ENCODE peak calls at places on chromosomes 11 and 22, in ten cellular contexts. C is brain microvascular endothelial cell, X is heart right ventricle, A is colonic mucosa, P is neural progenitor cell, L is sigmoid colon, J is PC-9, R is fibroblast of the aortic adventitia, F is fibroblast of villous mesenchyme, H is lower lobe of right lung. S is an unnamed sample.

GRCh38 chr11:17730137-17730536 is 4.4 kb upstream of the KCNC1 start:
- DNase-seq in C (no peak), X (no peak), A (no peak), P (no peak), L (peak), J (no peak), R (no peak), F (no peak), H (no peak), S (no peak)

GRCh38 chr22:22498267-22498666 is 10.3 kb downstream of the ZNF280B start:
- DNase-seq in C (no peak), X (no peak), A (no peak), P (no peak), L (no peak), J (no peak), R (no peak), F (no peak), H (no peak), S (no peak)

GRCh38 chr11:66857927-66858185 is 992 bp downstream of the LRFN4 start:
- DNase-seq in C (no peak), X (no peak), A (no peak), P (no peak), L (no peak), J (no peak), R (no peak), F (no peak), H (no peak), S (no peak)

GRCh38 chr11:14386895-14387480 is 28.0 kb upstream of the RRAS2 start:
- DNase-seq in C (peak), X (peak), A (no peak), P (peak), L (no peak), J (no peak), R (peak), F (peak), H (no peak), S (no peak)

GRCh38 chr22:28952857-28953256 is 69.5 kb downstream of the ZNRF3 start:
- DNase-seq in C (no peak), X (no peak), A (no peak), P (no peak), L (no peak), J (no peak), R (peak), F (peak), H (peak), S (no peak)

GRCh38 chr11:86891020-86891419 is 64.2 kb downstream of the FZD4 start:
- DNase-seq in C (no peak), X (no peak), A (no peak), P (no peak), L (no peak), J (no peak), R (no peak), F (no peak), H (no peak), S (no peak)

GRCh38 chr22:37377927-37378326 is 49.4 kb downstream of the ELFN2 start:
- DNase-seq in C (no peak), X (no peak), A (no peak), P (no peak), L (no peak), J (no peak), R (no peak), F (no peak), H (no peak), S (no peak)

GRCh38 chr22:27139935-27140493 is 482.6 kb downstream of the MIAT start:
- DNase-seq in C (peak), X (no peak), A (no peak), P (peak), L (peak), J (peak), R (peak), F (peak), H (no peak), S (no peak)

GRCh38 chr11:95556011-95556341 is 233.6 kb downstream of the FAM76B start:
- DNase-seq in C (no peak), X (no peak), A (no peak), P (no peak), L (no peak), J (no peak), R (no peak), F (no peak), H (no peak), S (no peak)

GRCh38 chr11:95563173-95563572 is 226.4 kb downstream of the FAM76B start:
- DNase-seq in C (no peak), X (no peak), A (no peak), P (no peak), L (no peak), J (no peak), R (peak), F (no peak), H (no peak), S (no peak)

GRCh38 chr11:95556342-95557151 is 233.0 kb downstream of the FAM76B start:
- DNase-seq in C (no peak), X (no peak), A (no peak), P (peak), L (no peak), J (no peak), R (peak), F (peak), H (no peak), S (no peak)

GRCh38 chr11:95563859-95564258 is 225.7 kb downstream of the FAM76B start:
- DNase-seq in C (no peak), X (no peak), A (no peak), P (no peak), L (no peak), J (no peak), R (peak), F (no peak), H (no peak), S (no peak)

GRCh38 chr11:95559899-95560298 is 229.7 kb downstream of the FAM76B start:
- DNase-seq in C (no peak), X (no peak), A (no peak), P (no peak), L (no peak), J (no peak), R (no peak), F (no peak), H (no peak), S (no peak)
- TF ChIP-seq CTCF in C (no peak), X (no peak), A (no peak), P (no peak), L (no peak), J (no peak), R (no peak), F (no peak), H (no peak), S (no peak)

GRCh38 chr11:15912825-15913224 is 443.5 kb downstream of the SOX6 start:
- DNase-seq in C (no peak), X (no peak), A (no peak), P (no peak), L (no peak), J (no peak), R (no peak), F (no peak), H (no peak), S (no peak)

GRCh38 chr11:15912291-15912690 is 444.1 kb downstream of the SOX6 start:
- DNase-seq in C (no peak), X (no peak), A (no peak), P (no peak), L (no peak), J (no peak), R (no peak), F (no peak), H (no peak), S (no peak)

GRCh38 chr11:15911377-15912044 is 444.8 kb downstream of the SOX6 start:
- DNase-seq in C (no peak), X (peak), A (no peak), P (no peak), L (no peak), J (no peak), R (peak), F (peak), H (peak), S (no peak)

GRCh38 chr11:15910761-15911160 is 445.6 kb downstream of the SOX6 start:
- DNase-seq in C (no peak), X (no peak), A (no peak), P (no peak), L (no peak), J (no peak), R (no peak), F (no peak), H (no peak), S (no peak)

GRCh38 chr11:15913261-15913660 is 443.1 kb downstream of the SOX6 start:
- DNase-seq in C (no peak), X (no peak), A (no peak), P (no peak), L (no peak), J (no peak), R (no peak), F (no peak), H (no peak), S (no peak)
- TF ChIP-seq CTCF in C (peak), X (peak), A (no peak), P (peak), L (no peak), J (no peak), R (peak), F (peak), H (no peak), S (no peak)

DNA sequence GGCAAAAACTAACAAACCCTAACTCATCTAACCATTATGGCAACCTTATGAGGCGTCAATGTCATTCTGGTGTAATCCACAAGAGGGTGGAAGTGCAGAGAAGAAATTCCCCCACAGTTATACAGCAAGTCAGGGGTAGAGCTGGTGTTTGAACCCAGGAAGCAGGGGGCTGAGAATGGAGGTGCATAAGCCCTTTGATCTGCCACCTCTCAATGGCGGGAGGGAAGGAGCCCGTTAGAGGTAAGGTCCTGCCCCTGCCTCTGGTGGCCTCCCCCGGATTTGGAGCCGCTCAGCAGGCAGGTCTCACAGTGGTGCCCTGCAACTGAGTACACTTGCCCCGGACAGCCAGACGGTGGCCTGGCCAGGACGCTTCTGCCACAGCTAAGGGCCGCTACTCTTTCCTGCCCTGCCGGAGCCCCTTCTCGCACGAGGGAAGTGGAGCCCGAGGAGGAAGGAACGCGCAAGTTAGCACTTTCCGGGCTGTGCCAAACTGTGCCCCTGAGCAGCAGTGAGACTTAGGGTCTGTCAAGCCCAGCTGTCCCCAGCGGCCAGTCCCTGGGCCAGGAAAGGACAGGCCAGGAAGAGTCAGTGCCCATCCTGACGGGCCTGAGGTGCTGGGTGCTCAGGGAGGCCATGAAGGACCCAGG is 1.1 kb downstream of the FXYD2 start:
- DNase-seq in C (peak), X (no peak), A (no peak), P (peak), L (peak), J (no peak), R (no peak), F (no peak), H (no peak), S (no peak)
- TF ChIP-seq CTCF in C (peak), X (peak), A (no peak), P (peak), L (peak), J (peak), R (no peak), F (peak), H (peak), S (no peak)

DNA sequence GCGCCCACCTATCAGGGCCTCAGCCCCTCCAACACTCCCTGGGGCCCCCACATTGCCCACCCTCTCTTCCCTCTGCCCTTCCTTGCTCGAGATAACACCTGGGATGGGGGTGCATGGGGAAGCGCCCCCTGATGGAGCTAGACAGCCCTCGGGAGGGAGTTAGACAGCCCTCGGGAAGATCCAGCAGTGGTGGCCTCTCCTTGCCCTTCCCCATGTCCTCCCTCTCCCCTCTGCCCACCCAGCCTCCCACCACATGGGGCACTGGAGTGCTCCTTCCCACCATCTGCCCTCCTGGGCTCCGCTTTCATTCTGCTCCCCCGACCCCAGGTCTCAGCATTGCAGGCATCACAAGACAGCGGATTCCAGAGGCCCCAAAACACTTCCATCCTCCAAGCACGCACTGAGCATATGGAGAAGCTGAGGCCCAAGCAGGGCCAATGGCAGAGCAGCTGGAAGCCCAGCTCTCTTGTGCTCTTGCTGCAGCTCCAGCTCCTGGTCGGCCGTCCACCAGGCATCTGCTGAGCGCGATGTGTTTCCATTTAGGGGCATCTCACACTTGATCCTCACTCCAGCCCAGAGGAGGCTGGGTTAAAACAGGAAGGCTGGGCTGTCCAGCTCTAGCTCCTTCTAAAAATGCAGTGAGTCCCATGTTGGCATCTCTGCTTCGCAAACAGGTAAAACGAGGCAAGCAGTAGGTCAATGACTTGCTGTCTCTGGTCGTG is 65.6 kb downstream of the IGLL1 start:
- DNase-seq in C (no peak), X (no peak), A (no peak), P (no peak), L (peak), J (no peak), R (no peak), F (no peak), H (no peak), S (no peak)
- TF ChIP-seq CTCF in C (no peak), X (no peak), A (no peak), P (no peak), L (no peak), J (no peak), R (no peak), F (no peak), H (no peak), S (no peak)

DNA sequence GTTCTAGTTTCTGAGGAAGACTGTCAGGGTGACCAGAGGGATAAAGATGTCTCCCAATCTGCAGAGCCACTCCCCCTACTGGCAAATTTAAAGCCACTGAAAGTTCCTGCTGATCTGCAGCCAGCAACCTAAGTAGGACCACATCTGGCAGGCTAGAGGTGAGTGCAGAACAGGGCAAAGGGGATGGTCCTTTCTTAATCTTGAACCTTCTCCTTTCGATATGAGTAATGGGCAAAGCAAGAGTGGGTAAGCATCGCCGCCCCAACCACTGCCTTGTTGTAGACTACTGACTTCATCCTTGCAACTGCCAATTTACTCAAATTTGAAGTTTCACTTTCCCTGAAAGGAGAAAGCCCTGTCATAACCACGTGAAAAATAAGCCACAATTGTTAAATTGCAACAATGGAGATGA is 30.7 kb downstream of the SCUBE2 start:
- DNase-seq in C (no peak), X (no peak), A (no peak), P (peak), L (no peak), J (no peak), R (no peak), F (peak), H (no peak), S (peak)
- TF ChIP-seq CTCF in C (peak), X (no peak), A (peak), P (peak), L (no peak), J (no peak), R (no peak), F (peak), H (no peak), S (no peak)

DNA sequence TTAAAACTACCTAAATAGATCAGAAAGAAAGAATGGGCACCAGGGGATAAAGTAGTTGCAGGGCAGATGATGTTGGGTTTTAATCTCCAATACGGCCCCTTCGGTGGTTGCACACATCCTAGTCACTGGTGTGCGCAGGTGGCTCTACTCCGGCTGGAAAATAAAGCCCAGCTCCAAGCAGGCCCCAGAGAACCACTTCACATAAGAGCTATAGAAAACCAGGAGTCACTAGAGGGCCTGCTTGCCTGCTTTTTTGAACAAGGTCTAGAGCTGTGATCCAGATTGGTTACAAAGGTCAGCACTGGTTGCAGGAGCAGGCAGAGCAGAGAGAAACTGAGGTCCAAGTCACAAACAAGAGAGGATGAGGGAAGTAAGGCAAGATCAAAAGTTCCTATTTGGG is 41.5 kb upstream of the MS4A8 start:
- DNase-seq in C (no peak), X (no peak), A (peak), P (peak), L (no peak), J (no peak), R (no peak), F (no peak), H (no peak), S (no peak)
- TF ChIP-seq CTCF in C (no peak), X (no peak), A (no peak), P (peak), L (no peak), J (no peak), R (no peak), F (no peak), H (no peak), S (no peak)

GRCh38 chr11:2401436-2401984 is 960 bp downstream of the TSSC4 start:
- DNase-seq in C (no peak), X (no peak), A (no peak), P (no peak), L (no peak), J (no peak), R (no peak), F (no peak), H (no peak), S (no peak)
- TF ChIP-seq CTCF in C (no peak), X (no peak), A (no peak), P (no peak), L (no peak), J (peak), R (no peak), F (no peak), H (no peak), S (no peak)

GRCh38 chr11:133477263-133477625 is 55.1 kb downstream of the OPCML start:
- DNase-seq in C (no peak), X (no peak), A (no peak), P (no peak), L (no peak), J (no peak), R (no peak), F (no peak), H (no peak), S (no peak)

GRCh38 chr11:133476570-133477262 is 55.6 kb downstream of the OPCML start:
- DNase-seq in C (no peak), X (no peak), A (no peak), P (peak), L (no peak), J (no peak), R (no peak), F (no peak), H (no peak), S (no peak)

GRCh38 chr11:133479209-133479608 is 53.1 kb downstream of the OPCML start:
- DNase-seq in C (no peak), X (no peak), A (no peak), P (no peak), L (no peak), J (no peak), R (no peak), F (no peak), H (no peak), S (no peak)

DNA sequence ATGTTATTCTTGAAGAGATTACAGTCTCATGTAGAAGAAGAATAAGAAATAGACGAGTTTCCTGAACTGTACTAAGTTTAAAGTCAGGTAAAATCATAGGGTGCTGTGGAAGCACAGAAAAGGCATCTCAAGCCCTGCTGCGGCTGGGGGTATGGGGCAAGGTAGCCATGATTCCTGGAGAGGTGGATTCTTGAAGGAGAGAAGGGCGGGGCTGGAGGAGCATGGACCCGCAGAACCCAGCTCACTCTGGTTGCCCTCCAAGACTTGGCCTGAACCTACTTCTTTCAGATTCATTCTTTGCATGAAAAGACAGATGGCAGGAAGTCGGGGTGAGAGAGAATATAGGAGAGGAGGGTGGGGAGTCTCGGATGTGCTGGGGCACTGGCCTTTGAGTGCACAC is 57.8 kb downstream of the OPCML start:
- DNase-seq in C (no peak), X (no peak), A (no peak), P (no peak), L (no peak), J (no peak), R (no peak), F (no peak), H (no peak), S (no peak)
- TF ChIP-seq CTCF in C (no peak), X (no peak), A (no peak), P (no peak), L (no peak), J (no peak), R (no peak), F (no peak), H (no peak), S (no peak)

S was measured in Calu3.